ENCODE peak calls at places on chromosomes 7 and 10, in six cellular contexts. C, L, E, S, W and Y are unnamed samples.

GRCh38 chr7:16728811-16729210 is 24.7 kb upstream of the TSPAN13 start:
- DNase-seq in C (no peak), L (no peak), E (no peak), S (no peak), W (no peak), Y (no peak)

GRCh38 chr10:63268139-63268797 is 135.1 kb downstream of the NRBF2 start:
- DNase-seq in C (no peak), L (no peak), E (no peak), S (no peak), W (peak), Y (no peak)

GRCh38 chr7:514651-515598 is 4.7 kb downstream of the PDGFA start:
- DNase-seq in C (no peak), L (peak), E (no peak), S (no peak), W (peak), Y (no peak)

GRCh38 chr10:75788394-75789205 is 357.2 kb downstream of the LRMDA start:
- DNase-seq in C (no peak), L (no peak), E (no peak), S (no peak), W (peak), Y (no peak)

GRCh38 chr7:50207251-50207564 is 97.3 kb upstream of the IKZF1 start:
- DNase-seq in C (no peak), L (no peak), E (no peak), S (no peak), W (no peak), Y (no peak)

GRCh38 chr10:665579-666091 is 23.8 kb downstream of the DIP2C start:
- DNase-seq in C (peak), L (no peak), E (no peak), S (no peak), W (peak), Y (no peak)

GRCh38 chr10:89090760-89091455 is 100.3 kb downstream of the FAS start:
- DNase-seq in C (no peak), L (no peak), E (no peak), S (no peak), W (peak), Y (no peak)

GRCh38 chr10:86644412-86645110 is 9.8 kb upstream of the OPN4 start:
- DNase-seq in C (peak), L (peak), E (no peak), S (no peak), W (peak), Y (no peak)

GRCh38 chr7:135899458-135899857 is 77.7 kb downstream of the MTPN start:
- DNase-seq in C (no peak), L (no peak), E (no peak), S (no peak), W (no peak), Y (no peak)

GRCh38 chr10:34280599-34281374 is 534.3 kb downstream of the PARD3 start:
- DNase-seq in C (no peak), L (no peak), E (no peak), S (no peak), W (peak), Y (no peak)

GRCh38 chr7:82530361-82530760 is 86.8 kb upstream of the CACNA2D1 start:
- DNase-seq in C (no peak), L (peak), E (no peak), S (no peak), W (no peak), Y (no peak)

GRCh38 chr7:123674399-123675091 is 18.9 kb downstream of the LMOD2 start:
- DNase-seq in C (no peak), L (no peak), E (no peak), S (no peak), W (peak), Y (no peak)

GRCh38 chr7:103855671-103856070 is 133.8 kb downstream of the RELN start:
- DNase-seq in C (no peak), L (peak), E (no peak), S (no peak), W (no peak), Y (no peak)

GRCh38 chr7:101216001-101216859 is 1.2 kb downstream of the PLOD3 start:
- DNase-seq in C (no peak), L (no peak), E (no peak), S (no peak), W (peak), Y (no peak)

GRCh38 chr7:139095194-139095659 is 14.3 kb downstream of the ZC3HAV1 start:
- DNase-seq in C (no peak), L (no peak), E (peak), S (peak), W (no peak), Y (peak)

GRCh38 chr10:120961720-120962259 is 110.6 kb downstream of the WDR11 start:
- DNase-seq in C (no peak), L (no peak), E (no peak), S (no peak), W (no peak), Y (no peak)

GRCh38 chr7:112414855-112415490 is 35.3 kb upstream of the IFRD1 start:
- DNase-seq in C (no peak), L (no peak), E (no peak), S (no peak), W (peak), Y (no peak)

GRCh38 chr10:102775973-102776669 is 32.4 kb downstream of the WBP1L start:
- DNase-seq in C (peak), L (peak), E (peak), S (no peak), W (peak), Y (peak)

GRCh38 chr10:102627141-102627445 is 17.2 kb upstream of the TRIM8 start:
- DNase-seq in C (peak), L (no peak), E (no peak), S (no peak), W (no peak), Y (no peak)

GRCh38 chr10:114384601-114385000 is 19.7 kb downstream of the AFAP1L2 start:
- DNase-seq in C (no peak), L (no peak), E (no peak), S (no peak), W (no peak), Y (no peak)

GRCh38 chr7:22841954-22842353 is 19.3 kb upstream of the TOMM7 start:
- DNase-seq in C (peak), L (peak), E (no peak), S (no peak), W (peak), Y (no peak)

GRCh38 chr7:21771906-21772610 is 173.6 kb downstream of the CDCA7L start:
- DNase-seq in C (no peak), L (no peak), E (no peak), S (no peak), W (no peak), Y (no peak)

GRCh38 chr7:2193575-2194305 is 39.0 kb downstream of the MAD1L1 start:
- DNase-seq in C (no peak), L (no peak), E (no peak), S (no peak), W (no peak), Y (no peak)

GRCh38 chr7:32785365-32785764 is 106.2 kb downstream of the KBTBD2 start:
- DNase-seq in C (no peak), L (no peak), E (no peak), S (no peak), W (no peak), Y (no peak)

GRCh38 chr7:135509589-135509838 is 388 bp downstream of the CNOT4 start:
- DNase-seq in C (no peak), L (no peak), E (no peak), S (no peak), W (peak), Y (no peak)

GRCh38 chr7:42161723-42162122 is 75.3 kb downstream of the GLI3 start:
- DNase-seq in C (no peak), L (no peak), E (no peak), S (no peak), W (peak), Y (no peak)

GRCh38 chr10:102310356-102311024 is 65.2 kb downstream of the GBF1 start:
- DNase-seq in C (no peak), L (no peak), E (no peak), S (no peak), W (peak), Y (no peak)

GRCh38 chr7:502296-502695 is 17.4 kb downstream of the PDGFA start:
- DNase-seq in C (peak), L (no peak), E (no peak), S (no peak), W (no peak), Y (no peak)

GRCh38 chr10:49541762-49542161 is 2.8 kb upstream of the ERCC6 start:
- DNase-seq in C (no peak), L (no peak), E (no peak), S (no peak), W (no peak), Y (no peak)

GRCh38 chr7:151244156-151244870 is 4.2 kb downstream of the SMARCD3 start:
- DNase-seq in C (peak), L (peak), E (peak), S (no peak), W (peak), Y (peak)

GRCh38 chr10:116866987-116867595 is 17.8 kb downstream of the ENO4 start:
- DNase-seq in C (no peak), L (no peak), E (no peak), S (no peak), W (peak), Y (no peak)

GRCh38 chr10:64699244-64699643 is 1178.0 kb downstream of the REEP3 start:
- DNase-seq in C (no peak), L (no peak), E (no peak), S (no peak), W (no peak), Y (no peak)

GRCh38 chr10:35259769-35260397 is 76.4 kb upstream of the CCNY start:
- DNase-seq in C (no peak), L (no peak), E (no peak), S (no peak), W (peak), Y (no peak)

GRCh38 chr10:93598157-93598556 is 2.9 kb downstream of the RBP4 start:
- DNase-seq in C (no peak), L (no peak), E (no peak), S (no peak), W (peak), Y (no peak)

GRCh38 chr7:104943502-104944343 is 70.3 kb upstream of the KMT2E start:
- DNase-seq in C (no peak), L (no peak), E (peak), S (peak), W (no peak), Y (peak)